ENCODE peak calls at places on chromosomes 4 and X, in nine cellular contexts. N is fibroblast of pulmonary artery, Y is astrocyte of the spinal cord, R is suprapubic skin, T is progenitor cell of endocrine pancreas, M is upper lobe of right lung, U is AG09309, O is left ventricle myocardium inferior, Z is neural progenitor cell. P is an unnamed sample.

GRCh38 chr4:138398297-138398696 is 156.1 kb upstream of the SLC7A11 start:
- DNase-seq in N (peak; percentile 14), Y (no peak), R (no peak), T (no peak), M (no peak), U (no peak), O (no peak), Z (peak; percentile 80), P (no peak)

GRCh38 chr4:138953962-138954371 is 61.6 kb upstream of the NOCT start:
- DNase-seq in N (peak; percentile 93), Y (peak; percentile 96), R (no peak), T (no peak), M (no peak), U (peak; percentile 87), O (no peak), Z (no peak), P (peak; percentile 64)

GRCh38 chr4:83074086-83074704 is 39.2 kb downstream of the COPS4 start:
- DNase-seq in N (peak; percentile 93), Y (peak; percentile 82), R (no peak), T (no peak), M (no peak), U (peak; percentile 79), O (no peak), Z (peak; percentile 74), P (peak; percentile 86)

GRCh38 chr4:143586080-143586479 is 72.6 kb downstream of the SMARCA5 start:
- DNase-seq in N (peak; percentile 88), Y (peak; percentile 62), R (no peak), T (no peak), M (no peak), U (no peak), O (no peak), Z (no peak), P (no peak)

GRCh38 chr4:147749811-147750321 is 18.0 kb downstream of the ARHGAP10 start:
- DNase-seq in N (no peak), Y (no peak), R (no peak), T (no peak), M (no peak), U (no peak), O (no peak), Z (peak; percentile 38), P (no peak)

GRCh38 chrX:123833387-123833786 is 26.5 kb upstream of the XIAP start:
- DNase-seq in N (peak; percentile 58), Y (peak; percentile 40), R (no peak), T (peak; percentile 30), M (no peak), U (no peak), O (no peak), Z (peak; percentile 38), P (peak; percentile 64)

GRCh38 chr4:6134612-6135220 is 65.6 kb downstream of the JAKMIP1 start:
- DNase-seq in N (no peak), Y (no peak), R (no peak), T (no peak), M (no peak), U (no peak), O (no peak), Z (no peak), P (no peak)

GRCh38 chr4:139740531-139741041 is 75.0 kb downstream of the MGST2 start:
- DNase-seq in N (peak; percentile 97), Y (peak; percentile 89), R (no peak), T (no peak), M (peak; percentile 74), U (peak; percentile 82), O (peak; percentile 60), Z (no peak), P (peak; percentile 90)

GRCh38 chrX:105880491-105880890 is 58.2 kb downstream of the NRK start:
- DNase-seq in N (no peak), Y (no peak), R (no peak), T (no peak), M (no peak), U (no peak), O (no peak), Z (no peak), P (no peak)

GRCh38 chrX:105874790-105875189 is 52.5 kb downstream of the NRK start:
- DNase-seq in N (no peak), Y (no peak), R (no peak), T (no peak), M (no peak), U (no peak), O (no peak), Z (no peak), P (no peak)

GRCh38 chrX:105872921-105873320 is 50.6 kb downstream of the NRK start:
- DNase-seq in N (no peak), Y (peak; percentile 14), R (no peak), T (no peak), M (no peak), U (no peak), O (no peak), Z (no peak), P (peak; percentile 14)

GRCh38 chrX:105876658-105877057 is 54.3 kb downstream of the NRK start:
- DNase-seq in N (peak; percentile 24), Y (peak; percentile 12), R (no peak), T (no peak), M (no peak), U (no peak), O (no peak), Z (peak; percentile 34), P (peak; percentile 39)
- TF ChIP-seq CTCF in N (peak; percentile 30), Y (peak; percentile 32), R (no peak), T (peak; percentile 21), M (no peak), U (peak; percentile 29), O (no peak), Z (peak; percentile 48), P (peak; percentile 45)

DNA sequence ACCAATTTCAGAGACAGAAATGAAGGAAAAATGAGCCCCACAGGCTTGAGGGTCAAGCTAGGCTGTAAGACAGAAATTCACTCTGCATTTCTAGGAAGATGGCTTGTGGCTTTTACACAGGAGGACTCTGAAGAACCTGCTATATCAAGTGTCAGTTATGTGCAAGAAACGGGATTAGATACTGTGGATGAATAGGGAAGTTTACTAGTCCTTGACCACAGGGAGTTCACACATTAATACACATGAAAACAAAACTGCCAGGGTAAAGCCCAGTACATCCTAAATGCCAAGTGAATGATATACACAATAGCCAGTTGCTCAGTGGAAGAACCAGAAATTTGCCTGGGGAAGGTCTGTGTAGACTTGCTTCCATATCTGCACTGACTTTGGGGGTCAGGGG is 53.5 kb downstream of the TMEM131L start:
- DNase-seq in N (no peak), Y (no peak), R (no peak), T (no peak), M (no peak), U (no peak), O (no peak), Z (no peak), P (no peak)
- TF ChIP-seq CTCF in N (no peak), Y (no peak), R (no peak), T (no peak), M (no peak), U (no peak), O (no peak), Z (no peak), P (no peak)

GRCh38 chr4:159290321-159291030 is 187.6 kb downstream of the RAPGEF2 start:
- DNase-seq in N (no peak), Y (no peak), R (no peak), T (no peak), M (no peak), U (no peak), O (no peak), Z (no peak), P (peak; percentile 78)

GRCh38 chr4:159296061-159296460 is 193.2 kb downstream of the RAPGEF2 start:
- DNase-seq in N (no peak), Y (peak; percentile 52), R (no peak), T (no peak), M (no peak), U (no peak), O (no peak), Z (no peak), P (peak; percentile 78)

GRCh38 chr4:159291176-159291575 is 188.3 kb downstream of the RAPGEF2 start:
- DNase-seq in N (no peak), Y (no peak), R (no peak), T (no peak), M (no peak), U (no peak), O (no peak), Z (no peak), P (no peak)

GRCh38 chr4:159289682-159290081 is 186.8 kb downstream of the RAPGEF2 start:
- DNase-seq in N (no peak), Y (no peak), R (no peak), T (no peak), M (no peak), U (no peak), O (no peak), Z (no peak), P (no peak)

GRCh38 chr4:159292137-159292896 is 189.4 kb downstream of the RAPGEF2 start:
- DNase-seq in N (no peak), Y (no peak), R (no peak), T (no peak), M (no peak), U (no peak), O (no peak), Z (no peak), P (no peak)
- TF ChIP-seq CTCF in N (no peak), Y (no peak), R (no peak), T (peak; percentile 10), M (no peak), U (no peak), O (no peak), Z (peak; percentile 29), P (no peak)

GRCh38 chr4:41217020-41217333 is 2.6 kb upstream of the APBB2 start:
- DNase-seq in N (no peak), Y (no peak), R (no peak), T (no peak), M (no peak), U (no peak), O (no peak), Z (no peak), P (no peak)

GRCh38 chr4:41215155-41215554 is 813 bp upstream of the APBB2 start:
- DNase-seq in N (no peak), Y (no peak), R (no peak), T (no peak), M (no peak), U (no peak), O (no peak), Z (no peak), P (no peak)

GRCh38 chr4:41215969-41216293 is 1.6 kb upstream of the APBB2 start:
- DNase-seq in N (no peak), Y (no peak), R (no peak), T (no peak), M (no peak), U (no peak), O (no peak), Z (no peak), P (no peak)

GRCh38 chr4:41217373-41217772 is 3.0 kb upstream of the APBB2 start:
- DNase-seq in N (no peak), Y (no peak), R (no peak), T (no peak), M (no peak), U (no peak), O (no peak), Z (no peak), P (no peak)

DNA sequence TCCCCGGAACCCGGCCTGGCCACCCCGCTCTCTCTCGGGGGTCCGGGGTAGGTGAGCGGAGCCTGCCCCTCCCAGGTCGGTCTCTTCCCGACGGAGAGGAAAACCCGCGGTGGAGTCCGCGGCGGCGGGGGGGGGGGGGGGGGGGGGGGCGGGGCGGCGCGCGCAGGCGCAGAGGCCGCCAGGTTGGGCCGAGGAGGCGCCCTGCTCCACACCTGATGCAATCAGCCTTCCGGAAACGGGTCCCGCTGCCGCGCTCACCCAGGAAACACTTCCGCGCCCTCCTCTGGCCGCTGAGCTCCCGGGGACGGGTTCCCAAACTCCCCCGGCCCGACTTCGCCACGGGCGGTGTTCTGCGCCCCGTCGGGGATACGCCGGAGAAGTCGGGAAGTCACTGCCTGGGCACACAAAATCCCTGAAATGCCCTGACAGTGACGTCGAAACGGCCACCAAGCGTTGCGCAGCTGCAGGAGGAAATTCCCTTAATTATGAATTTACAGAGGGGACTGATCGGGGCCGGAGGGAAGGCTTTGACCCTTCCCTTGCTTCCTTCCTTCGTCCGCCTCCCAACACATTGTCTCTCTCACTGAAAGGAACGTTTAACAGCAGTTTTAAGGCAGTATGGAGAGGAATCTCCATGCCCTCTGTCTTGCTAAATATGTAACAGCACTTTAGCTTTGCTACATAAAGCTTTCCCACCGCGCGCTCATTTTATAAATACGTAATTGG is 2.1 kb upstream of the APBB2 start:
- DNase-seq in N (peak; percentile 76), Y (peak; percentile 75), R (peak; percentile 88), T (peak; percentile 72), M (peak; percentile 94), U (no peak), O (peak; percentile 61), Z (peak; percentile 78), P (peak; percentile 79)
- TF ChIP-seq CTCF in N (peak; percentile 39), Y (peak; percentile 39), R (peak; percentile 44), T (peak; percentile 30), M (peak; percentile 22), U (peak; percentile 28), O (peak; percentile 56), Z (peak; percentile 36), P (peak; percentile 44)